ENCODE peak calls at places on chromosome 2, in eight cellular contexts. One of them, this sample, is unnamed.

GRCh38 chr2:69164379-69164778 is 151.4 kb downstream of the ANTXR1 start:
- DNase-seq in activated effector memory CD4-positive, alpha-beta T cell treated with anti-CD3 and anti-CD28 coated beads, Interleukin-2, amount 50 U/mL, for 16 hours: no peak
- DNase-seq in G401: peak
- DNase-seq in stimulated activated naive CD8-positive, alpha-beta T cell treated with anti-CD3 and anti-CD28 coated beads, Interleukin-15, amount 100 ng/mL, for 72 hours: no peak
- DNase-seq in A549: no peak
- DNase-seq in WTC11: no peak
- DNase-seq in PC-9: no peak
- DNase-seq in RCC 7860: peak
- DNase-seq in this sample: no peak

GRCh38 chr2:46276652-46277051 is 20.6 kb upstream of the EPAS1 start:
- DNase-seq in WTC11: no peak
- DNase-seq in G401: no peak
- DNase-seq in PC-9: no peak
- DNase-seq in A549: peak
- DNase-seq in RCC 7860: no peak
- DNase-seq in stimulated activated naive CD8-positive, alpha-beta T cell treated with anti-CD3 and anti-CD28 coated beads, Interleukin-15, amount 100 ng/mL, for 72 hours: no peak
- DNase-seq in activated effector memory CD4-positive, alpha-beta T cell treated with anti-CD3 and anti-CD28 coated beads, Interleukin-2, amount 50 U/mL, for 16 hours: no peak
- DNase-seq in this sample: no peak

GRCh38 chr2:9392895-9393757 is 30.2 kb downstream of the ITGB1BP1 start:
- DNase-seq in A549: no peak
- DNase-seq in RCC 7860: no peak
- DNase-seq in stimulated activated naive CD8-positive, alpha-beta T cell treated with anti-CD3 and anti-CD28 coated beads, Interleukin-15, amount 100 ng/mL, for 72 hours: no peak
- DNase-seq in WTC11: peak
- DNase-seq in G401: no peak
- DNase-seq in PC-9: no peak
- DNase-seq in activated effector memory CD4-positive, alpha-beta T cell treated with anti-CD3 and anti-CD28 coated beads, Interleukin-2, amount 50 U/mL, for 16 hours: no peak
- DNase-seq in this sample: no peak

GRCh38 chr2:79619442-79619841 is 106.6 kb downstream of the CTNNA2 start:
- DNase-seq in A549: no peak
- DNase-seq in PC-9: no peak
- DNase-seq in G401: no peak
- DNase-seq in RCC 7860: no peak
- DNase-seq in WTC11: no peak
- DNase-seq in activated effector memory CD4-positive, alpha-beta T cell treated with anti-CD3 and anti-CD28 coated beads, Interleukin-2, amount 50 U/mL, for 16 hours: no peak
- DNase-seq in stimulated activated naive CD8-positive, alpha-beta T cell treated with anti-CD3 and anti-CD28 coated beads, Interleukin-15, amount 100 ng/mL, for 72 hours: no peak
- DNase-seq in this sample: no peak

GRCh38 chr2:216695401-216695821 is at the start of gene IGFBP5:
- DNase-seq in A549: no peak
- DNase-seq in activated effector memory CD4-positive, alpha-beta T cell treated with anti-CD3 and anti-CD28 coated beads, Interleukin-2, amount 50 U/mL, for 16 hours: no peak
- DNase-seq in PC-9: no peak
- DNase-seq in stimulated activated naive CD8-positive, alpha-beta T cell treated with anti-CD3 and anti-CD28 coated beads, Interleukin-15, amount 100 ng/mL, for 72 hours: no peak
- DNase-seq in WTC11: peak
- DNase-seq in RCC 7860: no peak
- DNase-seq in G401: peak
- DNase-seq in this sample: no peak

GRCh38 chr2:172397136-172397825 is 30.1 kb upstream of the ITGA6 start:
- DNase-seq in RCC 7860: no peak
- DNase-seq in PC-9: no peak
- DNase-seq in activated effector memory CD4-positive, alpha-beta T cell treated with anti-CD3 and anti-CD28 coated beads, Interleukin-2, amount 50 U/mL, for 16 hours: no peak
- DNase-seq in A549: no peak
- DNase-seq in stimulated activated naive CD8-positive, alpha-beta T cell treated with anti-CD3 and anti-CD28 coated beads, Interleukin-15, amount 100 ng/mL, for 72 hours: no peak
- DNase-seq in G401: no peak
- DNase-seq in WTC11: no peak
- DNase-seq in this sample: no peak

GRCh38 chr2:174683392-174683759 is 80.9 kb downstream of the CHRNA1 start:
- DNase-seq in A549: peak
- DNase-seq in activated effector memory CD4-positive, alpha-beta T cell treated with anti-CD3 and anti-CD28 coated beads, Interleukin-2, amount 50 U/mL, for 16 hours: no peak
- DNase-seq in G401: no peak
- DNase-seq in WTC11: no peak
- DNase-seq in RCC 7860: no peak
- DNase-seq in PC-9: no peak
- DNase-seq in stimulated activated naive CD8-positive, alpha-beta T cell treated with anti-CD3 and anti-CD28 coated beads, Interleukin-15, amount 100 ng/mL, for 72 hours: no peak
- DNase-seq in this sample: no peak

GRCh38 chr2:238685713-238686112 is 162.2 kb upstream of the TWIST2 start:
- DNase-seq in stimulated activated naive CD8-positive, alpha-beta T cell treated with anti-CD3 and anti-CD28 coated beads, Interleukin-15, amount 100 ng/mL, for 72 hours: no peak
- DNase-seq in PC-9: no peak
- DNase-seq in activated effector memory CD4-positive, alpha-beta T cell treated with anti-CD3 and anti-CD28 coated beads, Interleukin-2, amount 50 U/mL, for 16 hours: no peak
- DNase-seq in G401: no peak
- DNase-seq in WTC11: peak
- DNase-seq in RCC 7860: no peak
- DNase-seq in A549: no peak
- DNase-seq in this sample: no peak

GRCh38 chr2:37775908-37776250 is 104.4 kb upstream of the CDC42EP3 start:
- DNase-seq in WTC11: no peak
- DNase-seq in RCC 7860: peak
- DNase-seq in activated effector memory CD4-positive, alpha-beta T cell treated with anti-CD3 and anti-CD28 coated beads, Interleukin-2, amount 50 U/mL, for 16 hours: no peak
- DNase-seq in G401: no peak
- DNase-seq in PC-9: no peak
- DNase-seq in stimulated activated naive CD8-positive, alpha-beta T cell treated with anti-CD3 and anti-CD28 coated beads, Interleukin-15, amount 100 ng/mL, for 72 hours: no peak
- DNase-seq in A549: no peak
- DNase-seq in this sample: no peak

GRCh38 chr2:220814441-220814840 is 757.7 kb downstream of the EPHA4 start:
- DNase-seq in RCC 7860: no peak
- DNase-seq in PC-9: no peak
- DNase-seq in activated effector memory CD4-positive, alpha-beta T cell treated with anti-CD3 and anti-CD28 coated beads, Interleukin-2, amount 50 U/mL, for 16 hours: no peak
- DNase-seq in WTC11: no peak
- DNase-seq in stimulated activated naive CD8-positive, alpha-beta T cell treated with anti-CD3 and anti-CD28 coated beads, Interleukin-15, amount 100 ng/mL, for 72 hours: no peak
- DNase-seq in G401: no peak
- DNase-seq in A549: no peak
- DNase-seq in this sample: no peak

GRCh38 chr2:152415231-152415642 is 80.3 kb downstream of the FMNL2 start:
- DNase-seq in A549: no peak
- DNase-seq in WTC11: no peak
- DNase-seq in G401: no peak
- DNase-seq in stimulated activated naive CD8-positive, alpha-beta T cell treated with anti-CD3 and anti-CD28 coated beads, Interleukin-15, amount 100 ng/mL, for 72 hours: peak
- DNase-seq in RCC 7860: no peak
- DNase-seq in PC-9: peak
- DNase-seq in activated effector memory CD4-positive, alpha-beta T cell treated with anti-CD3 and anti-CD28 coated beads, Interleukin-2, amount 50 U/mL, for 16 hours: no peak
- DNase-seq in this sample: no peak

GRCh38 chr2:30022444-30023071 is 101.2 kb upstream of the ALK start:
- DNase-seq in WTC11: no peak
- DNase-seq in activated effector memory CD4-positive, alpha-beta T cell treated with anti-CD3 and anti-CD28 coated beads, Interleukin-2, amount 50 U/mL, for 16 hours: no peak
- DNase-seq in RCC 7860: no peak
- DNase-seq in G401: no peak
- DNase-seq in PC-9: no peak
- DNase-seq in A549: no peak
- DNase-seq in stimulated activated naive CD8-positive, alpha-beta T cell treated with anti-CD3 and anti-CD28 coated beads, Interleukin-15, amount 100 ng/mL, for 72 hours: no peak
- DNase-seq in this sample: no peak

GRCh38 chr2:139924070-139924469 is 1143.9 kb upstream of the NXPH2 start:
- DNase-seq in stimulated activated naive CD8-positive, alpha-beta T cell treated with anti-CD3 and anti-CD28 coated beads, Interleukin-15, amount 100 ng/mL, for 72 hours: no peak
- DNase-seq in WTC11: no peak
- DNase-seq in A549: no peak
- DNase-seq in G401: no peak
- DNase-seq in activated effector memory CD4-positive, alpha-beta T cell treated with anti-CD3 and anti-CD28 coated beads, Interleukin-2, amount 50 U/mL, for 16 hours: no peak
- DNase-seq in PC-9: no peak
- DNase-seq in RCC 7860: no peak
- DNase-seq in this sample: peak

GRCh38 chr2:38181802-38182517 is 106.0 kb upstream of the CYP1B1 start:
- DNase-seq in RCC 7860: no peak
- DNase-seq in G401: no peak
- DNase-seq in PC-9: peak
- DNase-seq in WTC11: no peak
- DNase-seq in activated effector memory CD4-positive, alpha-beta T cell treated with anti-CD3 and anti-CD28 coated beads, Interleukin-2, amount 50 U/mL, for 16 hours: no peak
- DNase-seq in stimulated activated naive CD8-positive, alpha-beta T cell treated with anti-CD3 and anti-CD28 coated beads, Interleukin-15, amount 100 ng/mL, for 72 hours: no peak
- DNase-seq in A549: no peak
- DNase-seq in this sample: no peak

GRCh38 chr2:233435436-233436190 is 81.3 kb downstream of the DGKD start:
- DNase-seq in G401: peak
- DNase-seq in WTC11: no peak
- DNase-seq in A549: no peak
- DNase-seq in stimulated activated naive CD8-positive, alpha-beta T cell treated with anti-CD3 and anti-CD28 coated beads, Interleukin-15, amount 100 ng/mL, for 72 hours: no peak
- DNase-seq in PC-9: no peak
- DNase-seq in activated effector memory CD4-positive, alpha-beta T cell treated with anti-CD3 and anti-CD28 coated beads, Interleukin-2, amount 50 U/mL, for 16 hours: peak
- DNase-seq in RCC 7860: no peak
- DNase-seq in this sample: no peak

GRCh38 chr2:164737612-164738081 is 104.0 kb downstream of the COBLL1 start:
- DNase-seq in WTC11: peak
- DNase-seq in A549: peak
- DNase-seq in PC-9: no peak
- DNase-seq in stimulated activated naive CD8-positive, alpha-beta T cell treated with anti-CD3 and anti-CD28 coated beads, Interleukin-15, amount 100 ng/mL, for 72 hours: peak
- DNase-seq in activated effector memory CD4-positive, alpha-beta T cell treated with anti-CD3 and anti-CD28 coated beads, Interleukin-2, amount 50 U/mL, for 16 hours: no peak
- DNase-seq in G401: peak
- DNase-seq in RCC 7860: peak
- DNase-seq in this sample: peak

GRCh38 chr2:144515694-144516416 is 4.1 kb downstream of the ZEB2 start:
- DNase-seq in RCC 7860: peak
- DNase-seq in activated effector memory CD4-positive, alpha-beta T cell treated with anti-CD3 and anti-CD28 coated beads, Interleukin-2, amount 50 U/mL, for 16 hours: peak
- DNase-seq in stimulated activated naive CD8-positive, alpha-beta T cell treated with anti-CD3 and anti-CD28 coated beads, Interleukin-15, amount 100 ng/mL, for 72 hours: peak
- DNase-seq in A549: no peak
- DNase-seq in PC-9: no peak
- DNase-seq in WTC11: no peak
- DNase-seq in G401: no peak
- DNase-seq in this sample: no peak

GRCh38 chr2:29080886-29081743 is 6.8 kb upstream of the PCARE start:
- DNase-seq in A549: no peak
- DNase-seq in activated effector memory CD4-positive, alpha-beta T cell treated with anti-CD3 and anti-CD28 coated beads, Interleukin-2, amount 50 U/mL, for 16 hours: no peak
- DNase-seq in G401: no peak
- DNase-seq in RCC 7860: no peak
- DNase-seq in stimulated activated naive CD8-positive, alpha-beta T cell treated with anti-CD3 and anti-CD28 coated beads, Interleukin-15, amount 100 ng/mL, for 72 hours: no peak
- DNase-seq in WTC11: no peak
- DNase-seq in PC-9: no peak
- DNase-seq in this sample: no peak

GRCh38 chr2:72085513-72085912 is 62.1 kb downstream of the CYP26B1 start:
- DNase-seq in activated effector memory CD4-positive, alpha-beta T cell treated with anti-CD3 and anti-CD28 coated beads, Interleukin-2, amount 50 U/mL, for 16 hours: no peak
- DNase-seq in stimulated activated naive CD8-positive, alpha-beta T cell treated with anti-CD3 and anti-CD28 coated beads, Interleukin-15, amount 100 ng/mL, for 72 hours: no peak
- DNase-seq in A549: no peak
- DNase-seq in RCC 7860: no peak
- DNase-seq in PC-9: no peak
- DNase-seq in WTC11: no peak
- DNase-seq in G401: no peak
- DNase-seq in this sample: no peak

GRCh38 chr2:19617251-19617650 is 258.8 kb upstream of the OSR1 start:
- DNase-seq in WTC11: no peak
- DNase-seq in PC-9: peak
- DNase-seq in stimulated activated naive CD8-positive, alpha-beta T cell treated with anti-CD3 and anti-CD28 coated beads, Interleukin-15, amount 100 ng/mL, for 72 hours: no peak
- DNase-seq in RCC 7860: no peak
- DNase-seq in A549: no peak
- DNase-seq in activated effector memory CD4-positive, alpha-beta T cell treated with anti-CD3 and anti-CD28 coated beads, Interleukin-2, amount 50 U/mL, for 16 hours: no peak
- DNase-seq in G401: no peak
- DNase-seq in this sample: no peak

GRCh38 chr2:71896385-71897144 is 251.1 kb downstream of the CYP26B1 start:
- DNase-seq in WTC11: no peak
- DNase-seq in PC-9: no peak
- DNase-seq in A549: no peak
- DNase-seq in stimulated activated naive CD8-positive, alpha-beta T cell treated with anti-CD3 and anti-CD28 coated beads, Interleukin-15, amount 100 ng/mL, for 72 hours: no peak
- DNase-seq in G401: peak
- DNase-seq in activated effector memory CD4-positive, alpha-beta T cell treated with anti-CD3 and anti-CD28 coated beads, Interleukin-2, amount 50 U/mL, for 16 hours: no peak
- DNase-seq in RCC 7860: no peak
- DNase-seq in this sample: no peak

GRCh38 chr2:222655406-222655747 is 515 bp downstream of the FARSB start:
- DNase-seq in PC-9: peak
- DNase-seq in A549: no peak
- DNase-seq in RCC 7860: peak
- DNase-seq in activated effector memory CD4-positive, alpha-beta T cell treated with anti-CD3 and anti-CD28 coated beads, Interleukin-2, amount 50 U/mL, for 16 hours: no peak
- DNase-seq in WTC11: no peak
- DNase-seq in G401: no peak
- DNase-seq in stimulated activated naive CD8-positive, alpha-beta T cell treated with anti-CD3 and anti-CD28 coated beads, Interleukin-15, amount 100 ng/mL, for 72 hours: no peak
- DNase-seq in this sample: no peak

GRCh38 chr2:1538663-1539062 is 125.4 kb downstream of the TPO start:
- DNase-seq in PC-9: no peak
- DNase-seq in stimulated activated naive CD8-positive, alpha-beta T cell treated with anti-CD3 and anti-CD28 coated beads, Interleukin-15, amount 100 ng/mL, for 72 hours: peak
- DNase-seq in A549: peak
- DNase-seq in RCC 7860: no peak
- DNase-seq in activated effector memory CD4-positive, alpha-beta T cell treated with anti-CD3 and anti-CD28 coated beads, Interleukin-2, amount 50 U/mL, for 16 hours: no peak
- DNase-seq in WTC11: peak
- DNase-seq in G401: no peak
- DNase-seq in this sample: no peak

GRCh38 chr2:234335676-234336228 is 161.1 kb downstream of the ARL4C start:
- DNase-seq in G401: peak
- DNase-seq in stimulated activated naive CD8-positive, alpha-beta T cell treated with anti-CD3 and anti-CD28 coated beads, Interleukin-15, amount 100 ng/mL, for 72 hours: peak
- DNase-seq in RCC 7860: peak
- DNase-seq in PC-9: no peak
- DNase-seq in A549: no peak
- DNase-seq in activated effector memory CD4-positive, alpha-beta T cell treated with anti-CD3 and anti-CD28 coated beads, Interleukin-2, amount 50 U/mL, for 16 hours: peak
- DNase-seq in WTC11: no peak
- DNase-seq in this sample: no peak